ENCODE peak calls at places on chromosome 3, in eight cellular contexts. D, U, V, L, I, N, M and Z are unnamed samples.

GRCh38 chr3:135982922-135983581 is 17.5 kb downstream of the PPP2R3A start:
- DNase-seq in D (no peak), U (no peak), V (no peak), L (no peak), I (peak; percentile 83), N (no peak), M (no peak), Z (no peak)

GRCh38 chr3:168844502-168845482 is 749.1 kb upstream of the GOLIM4 start:
- DNase-seq in D (no peak), U (no peak), V (no peak), L (no peak), I (no peak), N (no peak), M (no peak), Z (no peak)

GRCh38 chr3:43096761-43097160 is 9.1 kb downstream of the POMGNT2 start:
- DNase-seq in D (no peak), U (no peak), V (no peak), L (no peak), I (no peak), N (no peak), M (no peak), Z (no peak)

GRCh38 chr3:65950340-65951326 is 88.1 kb downstream of the MAGI1 start:
- DNase-seq in D (peak; percentile 50), U (no peak), V (no peak), L (no peak), I (no peak), N (no peak), M (no peak), Z (no peak)

GRCh38 chr3:68017069-68017468 is 362.7 kb upstream of the SUCLG2 start:
- DNase-seq in D (no peak), U (no peak), V (no peak), L (no peak), I (no peak), N (no peak), M (no peak), Z (no peak)

GRCh38 chr3:68705695-68706429 is 226.5 kb downstream of the TAFA4 start:
- DNase-seq in D (no peak), U (no peak), V (no peak), L (no peak), I (no peak), N (no peak), M (no peak), Z (no peak)

GRCh38 chr3:45210308-45211038 is 15.6 kb downstream of the TMEM158 start:
- DNase-seq in D (no peak), U (peak; percentile 80), V (peak; percentile 21), L (peak; percentile 82), I (peak; percentile 80), N (peak; percentile 47), M (peak; percentile 89), Z (peak; percentile 40)

GRCh38 chr3:55494976-55495375 is 7.9 kb upstream of the WNT5A start:
- DNase-seq in D (no peak), U (no peak), V (no peak), L (no peak), I (no peak), N (no peak), M (no peak), Z (no peak)

GRCh38 chr3:32934150-32934742 is 17.2 kb upstream of the CCR4 start:
- DNase-seq in D (no peak), U (no peak), V (no peak), L (no peak), I (peak; percentile 13), N (no peak), M (peak; percentile 14), Z (no peak)

GRCh38 chr3:51696954-51697353 is 9.9 kb upstream of the GRM2 start:
- DNase-seq in D (no peak), U (no peak), V (no peak), L (no peak), I (no peak), N (no peak), M (no peak), Z (no peak)

GRCh38 chr3:11371758-11372157 is 99.6 kb downstream of the ATG7 start:
- DNase-seq in D (no peak), U (no peak), V (peak; percentile 67), L (no peak), I (no peak), N (no peak), M (peak; percentile 25), Z (peak; percentile 27)

GRCh38 chr3:127482216-127483004 is 108.1 kb downstream of the TPRA1 start:
- DNase-seq in D (no peak), U (no peak), V (no peak), L (no peak), I (peak; percentile 6), N (no peak), M (no peak), Z (no peak)

GRCh38 chr3:195081242-195081963 is 189.6 kb downstream of the XXYLT1 start:
- DNase-seq in D (no peak), U (no peak), V (no peak), L (no peak), I (peak; percentile 78), N (no peak), M (no peak), Z (peak; percentile 54)

GRCh38 chr3:195421410-195421809 is 21.4 kb downstream of the ACAP2 start:
- DNase-seq in D (no peak), U (no peak), V (no peak), L (no peak), I (peak; percentile 43), N (no peak), M (no peak), Z (peak; percentile 12)

GRCh38 chr3:152830245-152830644 is 4.7 kb upstream of the P2RY1 start:
- DNase-seq in D (no peak), U (no peak), V (no peak), L (no peak), I (no peak), N (no peak), M (no peak), Z (no peak)

GRCh38 chr3:127754411-127755304 is 67.7 kb downstream of the MGLL start:
- DNase-seq in D (no peak), U (no peak), V (no peak), L (peak; percentile 63), I (no peak), N (no peak), M (peak; percentile 51), Z (no peak)

GRCh38 chr3:37228734-37229133 is 54.4 kb upstream of the LRRFIP2 start:
- DNase-seq in D (no peak), U (no peak), V (no peak), L (no peak), I (no peak), N (no peak), M (no peak), Z (no peak)

GRCh38 chr3:184540777-184541681 is 20.6 kb upstream of the EPHB3 start:
- DNase-seq in D (peak; percentile 88), U (peak; percentile 78), V (peak; percentile 94), L (peak; percentile 70), I (peak; percentile 6), N (peak; percentile 36), M (peak; percentile 92), Z (peak; percentile 91)

GRCh38 chr3:184399410-184399809 is 19.6 kb downstream of the CHRD start:
- DNase-seq in D (no peak), U (no peak), V (no peak), L (no peak), I (peak; percentile 96), N (no peak), M (no peak), Z (no peak)

GRCh38 chr3:189267981-189268613 is 96.3 kb downstream of the TPRG1 start:
- DNase-seq in D (no peak), U (no peak), V (peak; percentile 41), L (no peak), I (no peak), N (peak; percentile 15), M (peak; percentile 5), Z (no peak)

GRCh38 chr3:12267380-12268030 is 21.4 kb upstream of the PPARG start:
- DNase-seq in D (no peak), U (no peak), V (no peak), L (no peak), I (no peak), N (no peak), M (no peak), Z (no peak)

GRCh38 chr3:9168230-9168629 is 81.2 kb downstream of the SRGAP3 start:
- DNase-seq in D (no peak), U (peak; percentile 32), V (no peak), L (no peak), I (no peak), N (no peak), M (no peak), Z (no peak)

GRCh38 chr3:66362541-66362941 is 138.3 kb downstream of the LRIG1 start:
- DNase-seq in D (no peak), U (no peak), V (no peak), L (no peak), I (peak; percentile 96), N (no peak), M (no peak), Z (no peak)

GRCh38 chr3:126135056-126135397 is 45.4 kb downstream of the ALDH1L1 start:
- DNase-seq in D (no peak), U (no peak), V (no peak), L (no peak), I (no peak), N (no peak), M (peak; percentile 0), Z (no peak)

GRCh38 chr3:188881954-188882641 is 289.7 kb upstream of the TPRG1 start:
- DNase-seq in D (no peak), U (no peak), V (no peak), L (no peak), I (peak; percentile 95), N (peak; percentile 10), M (no peak), Z (no peak)

GRCh38 chr3:111252795-111253194 is 181.2 kb downstream of the NECTIN3 start:
- DNase-seq in D (no peak), U (no peak), V (no peak), L (no peak), I (peak; percentile 51), N (no peak), M (no peak), Z (no peak)

GRCh38 chr3:37591130-37591865 is 270.4 kb upstream of the CTDSPL start:
- DNase-seq in D (no peak), U (no peak), V (no peak), L (no peak), I (no peak), N (no peak), M (no peak), Z (no peak)

GRCh38 chr3:195693428-195694216 is 27.2 kb upstream of the MUC20 start:
- DNase-seq in D (no peak), U (no peak), V (no peak), L (no peak), I (no peak), N (no peak), M (no peak), Z (no peak)

GRCh38 chr3:72492240-72492639 is 356.0 kb downstream of the SHQ1 start:
- DNase-seq in D (no peak), U (no peak), V (no peak), L (no peak), I (peak; percentile 92), N (no peak), M (peak; percentile 60), Z (no peak)

GRCh38 chr3:182970811-182971418 is 9.4 kb downstream of the DCUN1D1 start:
- DNase-seq in D (no peak), U (no peak), V (no peak), L (no peak), I (no peak), N (no peak), M (no peak), Z (no peak)

GRCh38 chr3:140323561-140323960 is 354.3 kb upstream of the TRIM42 start:
- DNase-seq in D (no peak), U (no peak), V (no peak), L (no peak), I (no peak), N (no peak), M (no peak), Z (no peak)